ENCODE peak calls at places on chromosomes 4 and X, in four cellular contexts. One of them, this sample, is unnamed. For H3K4me1, the result is how much of the 10 kb centered on the place peaks cover.

GRCh38 chr4:56612282-56612681 is 68.8 kb downstream of the HOPX start:
- DNase-seq in A549: no peak
- DNase-seq in IMR-90: no peak
- DNase-seq in hepatocyte: no peak
- DNase-seq in this sample: no peak

GRCh38 chr4:165787516-165788274 is 85.3 kb upstream of the TLL1 start:
- DNase-seq in A549: no peak
- DNase-seq in IMR-90: no peak
- DNase-seq in hepatocyte: no peak
- DNase-seq in this sample: no peak

GRCh38 chr4:78414116-78414515 is 137.5 kb upstream of the ANXA3 start:
- DNase-seq in A549: no peak
- DNase-seq in IMR-90: no peak
- DNase-seq in hepatocyte: no peak
- DNase-seq in this sample: no peak

GRCh38 chrX:130060122-130061069 is 49.9 kb downstream of the ELF4 start:
- DNase-seq in A549: peak
- DNase-seq in IMR-90: peak
- DNase-seq in hepatocyte: peak
- DNase-seq in this sample: peak

GRCh38 chr4:88866862-88867550 is 169.4 kb upstream of the NAP1L5 start:
- DNase-seq in A549: no peak
- DNase-seq in IMR-90: peak
- DNase-seq in hepatocyte: no peak
- DNase-seq in this sample: no peak

GRCh38 chrX:16920116-16920515 is 26.3 kb upstream of the REPS2 start:
- DNase-seq in A549: no peak
- DNase-seq in IMR-90: no peak
- DNase-seq in hepatocyte: no peak
- DNase-seq in this sample: no peak

GRCh38 chr4:165326831-165327210 is 648 bp upstream of the MSMO1 start:
- DNase-seq in A549: peak
- DNase-seq in IMR-90: peak
- DNase-seq in hepatocyte: peak
- DNase-seq in this sample: no peak

GRCh38 chr4:184978211-184978610 is 40.1 kb upstream of the HELT start:
- DNase-seq in A549: no peak
- DNase-seq in IMR-90: no peak
- DNase-seq in hepatocyte: no peak
- DNase-seq in this sample: no peak

GRCh38 chr4:52865305-52865704 is 3.2 kb downstream of the RASL11B start:
- DNase-seq in A549: no peak
- DNase-seq in IMR-90: no peak
- DNase-seq in hepatocyte: no peak
- DNase-seq in this sample: no peak

GRCh38 chr4:6493668-6494304 is 21.4 kb upstream of the PPP2R2C start:
- DNase-seq in A549: no peak
- DNase-seq in IMR-90: peak
- DNase-seq in hepatocyte: peak
- DNase-seq in this sample: no peak

GRCh38 chr4:172736046-172736445 is 432.6 kb upstream of the GALNT7 start:
- DNase-seq in A549: no peak
- DNase-seq in IMR-90: no peak
- DNase-seq in hepatocyte: no peak
- DNase-seq in this sample: no peak

GRCh38 chr4:10173754-10174749 is 57.5 kb upstream of the WDR1 start:
- DNase-seq in A549: no peak
- DNase-seq in IMR-90: no peak
- DNase-seq in hepatocyte: peak
- DNase-seq in this sample: no peak

GRCh38 chr4:99790796-99791617 is 25.6 kb upstream of the DAPP1 start:
- DNase-seq in A549: no peak
- DNase-seq in IMR-90: no peak
- DNase-seq in hepatocyte: no peak
- DNase-seq in this sample: no peak

GRCh38 chr4:153207561-153207960 is 3.3 kb downstream of the TRIM2 start:
- DNase-seq in A549: peak
- DNase-seq in IMR-90: peak
- DNase-seq in hepatocyte: peak
- DNase-seq in this sample: no peak

GRCh38 chr4:77697860-77698599 is 92.4 kb downstream of the CXCL13 start:
- DNase-seq in A549: peak
- DNase-seq in IMR-90: peak
- DNase-seq in hepatocyte: peak
- DNase-seq in this sample: peak

GRCh38 chr4:71545168-71545567 is 206.3 kb downstream of the SLC4A4 start:
- DNase-seq in A549: no peak
- DNase-seq in IMR-90: peak
- DNase-seq in hepatocyte: no peak
- DNase-seq in this sample: no peak

GRCh38 chr4:40858946-40859345 is 109.2 kb downstream of the NSUN7 start:
- DNase-seq in A549: no peak
- DNase-seq in IMR-90: no peak
- DNase-seq in hepatocyte: no peak
- DNase-seq in this sample: no peak

DNA sequence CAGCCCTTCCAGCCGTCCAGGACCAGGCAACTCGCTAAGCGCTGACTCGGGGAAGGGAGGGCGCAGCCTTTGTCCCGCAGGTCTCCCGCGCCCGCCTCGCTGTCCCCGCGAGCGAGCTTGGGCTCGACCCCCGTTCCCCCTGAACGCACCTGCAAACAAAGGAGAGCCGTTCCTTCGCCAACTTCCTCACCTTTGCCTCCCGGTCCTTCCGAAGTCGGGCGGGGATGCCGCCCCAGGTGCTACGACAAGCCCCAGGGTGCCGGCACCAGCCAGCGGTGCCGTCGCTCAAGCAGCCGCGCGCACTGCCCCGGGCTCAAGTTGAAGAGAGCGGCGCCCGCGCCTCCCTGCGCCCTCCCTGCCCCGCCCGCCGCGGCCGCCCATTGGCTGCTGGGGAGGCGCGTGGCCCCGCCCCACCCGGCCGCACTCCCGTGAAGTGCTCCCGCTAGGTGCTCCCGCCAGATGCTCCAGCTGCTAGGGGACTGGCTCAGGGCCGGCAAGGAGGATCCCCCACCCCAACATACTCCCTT is 107.1 kb downstream of the NSUN7 start:
- DNase-seq in A549: peak
- DNase-seq in IMR-90: peak
- DNase-seq in hepatocyte: peak
- DNase-seq in this sample: no peak
- H3K27ac ChIP-seq in A549: no peak
- H3K27ac ChIP-seq in IMR-90: no peak
- H3K27ac ChIP-seq in hepatocyte: no peak
- H3K27ac ChIP-seq in this sample: no peak

DNA sequence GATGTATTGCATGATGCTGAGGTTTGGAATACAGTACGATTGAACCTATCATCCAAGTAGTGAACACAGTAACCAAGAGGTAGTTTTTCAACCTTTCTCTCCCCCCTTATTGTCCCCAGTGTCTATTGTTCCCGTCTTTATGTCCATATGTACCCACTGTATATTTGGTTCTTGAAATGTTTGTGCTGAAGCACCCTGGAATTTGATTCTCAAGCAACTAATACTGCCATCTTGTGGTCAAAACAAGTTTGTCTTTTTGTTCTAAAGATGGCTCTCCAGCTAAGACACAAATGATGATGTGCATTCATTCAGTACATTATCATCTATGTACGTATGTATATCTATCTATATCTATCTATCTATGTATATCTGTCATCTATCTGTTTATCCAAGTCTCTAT is 33.5 kb upstream of the DCX start:
- DNase-seq in A549: peak
- DNase-seq in IMR-90: peak
- DNase-seq in hepatocyte: peak
- DNase-seq in this sample: no peak
- H3K4me1 ChIP-seq in A549: under half
- H3K4me1 ChIP-seq in IMR-90: under half
- H3K4me1 ChIP-seq in hepatocyte: under half
- H3K4me1 ChIP-seq in this sample: under half

GRCh38 chrX:118525146-118525725 is 29.6 kb downstream of the DOCK11 start:
- DNase-seq in A549: no peak
- DNase-seq in IMR-90: no peak
- DNase-seq in hepatocyte: no peak
- DNase-seq in this sample: no peak

GRCh38 chrX:118534716-118535493 is 39.3 kb downstream of the DOCK11 start:
- DNase-seq in A549: no peak
- DNase-seq in IMR-90: no peak
- DNase-seq in hepatocyte: no peak
- DNase-seq in this sample: no peak

GRCh38 chrX:118526149-118526548 is 30.5 kb downstream of the DOCK11 start:
- DNase-seq in A549: no peak
- DNase-seq in IMR-90: no peak
- DNase-seq in hepatocyte: no peak
- DNase-seq in this sample: no peak

GRCh38 chrX:118528089-118528753 is 32.6 kb downstream of the DOCK11 start:
- DNase-seq in A549: no peak
- DNase-seq in IMR-90: no peak
- DNase-seq in hepatocyte: no peak
- DNase-seq in this sample: no peak

DNA sequence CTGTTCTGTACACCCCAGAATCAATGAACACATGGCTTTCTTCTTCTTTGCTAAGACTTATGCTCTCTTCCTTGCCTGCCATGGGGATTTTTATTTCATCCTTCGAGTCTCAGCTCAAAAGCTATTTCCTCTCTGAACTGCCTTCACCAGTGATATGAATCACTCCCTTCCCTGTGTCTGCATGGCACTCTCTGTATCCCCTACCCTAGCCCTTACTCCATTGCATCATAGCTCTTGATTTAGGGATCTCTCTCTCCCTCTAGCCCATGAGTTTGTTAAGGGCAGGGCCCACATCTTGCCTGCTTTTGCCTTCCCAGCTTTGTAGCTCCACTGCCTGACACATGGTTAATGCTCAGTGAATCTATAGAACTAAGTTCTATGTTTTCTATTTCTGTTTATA is 34.9 kb downstream of the DOCK11 start:
- DNase-seq in A549: no peak
- DNase-seq in IMR-90: peak
- DNase-seq in hepatocyte: no peak
- DNase-seq in this sample: no peak
- H3K27ac ChIP-seq in A549: no peak
- H3K27ac ChIP-seq in IMR-90: no peak
- H3K27ac ChIP-seq in hepatocyte: no peak
- H3K27ac ChIP-seq in this sample: no peak

DNA sequence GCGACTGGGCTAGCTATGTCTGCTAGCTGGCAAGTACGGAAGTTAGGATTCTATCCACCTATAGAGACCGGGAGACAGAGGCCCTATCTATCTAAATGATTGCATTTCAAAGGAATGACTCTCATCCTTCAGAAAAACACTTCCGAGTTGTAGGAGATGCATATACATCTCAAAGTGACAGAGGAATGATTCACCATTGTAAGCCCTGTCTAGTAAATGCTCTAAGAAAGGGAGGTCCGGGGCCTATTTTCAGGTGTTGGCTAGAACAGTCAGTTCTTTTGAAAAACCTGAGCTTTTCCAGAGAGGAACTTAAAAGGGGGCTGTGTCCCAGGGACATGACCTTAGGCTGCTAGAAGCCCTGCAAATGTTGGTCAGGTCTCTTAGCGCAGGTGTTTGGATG is 262.9 kb upstream of the IL1RAPL1 start:
- DNase-seq in A549: no peak
- DNase-seq in IMR-90: no peak
- DNase-seq in hepatocyte: no peak
- DNase-seq in this sample: no peak
- H3K4me1 ChIP-seq in A549: under half
- H3K4me1 ChIP-seq in IMR-90: under half
- H3K4me1 ChIP-seq in hepatocyte: under half
- H3K4me1 ChIP-seq in this sample: under half

GRCh38 chr4:90215286-90215685 is 88.1 kb downstream of the CCSER1 start:
- DNase-seq in A549: no peak
- DNase-seq in IMR-90: no peak
- DNase-seq in hepatocyte: peak
- DNase-seq in this sample: no peak

GRCh38 chr4:90219822-90220221 is 92.6 kb downstream of the CCSER1 start:
- DNase-seq in A549: no peak
- DNase-seq in IMR-90: no peak
- DNase-seq in hepatocyte: no peak
- DNase-seq in this sample: no peak

GRCh38 chr4:90220453-90220852 is 93.3 kb downstream of the CCSER1 start:
- DNase-seq in A549: no peak
- DNase-seq in IMR-90: no peak
- DNase-seq in hepatocyte: no peak
- DNase-seq in this sample: no peak
- H3K27ac ChIP-seq in A549: no peak
- H3K27ac ChIP-seq in IMR-90: no peak
- H3K27ac ChIP-seq in hepatocyte: no peak
- H3K27ac ChIP-seq in this sample: no peak

DNA sequence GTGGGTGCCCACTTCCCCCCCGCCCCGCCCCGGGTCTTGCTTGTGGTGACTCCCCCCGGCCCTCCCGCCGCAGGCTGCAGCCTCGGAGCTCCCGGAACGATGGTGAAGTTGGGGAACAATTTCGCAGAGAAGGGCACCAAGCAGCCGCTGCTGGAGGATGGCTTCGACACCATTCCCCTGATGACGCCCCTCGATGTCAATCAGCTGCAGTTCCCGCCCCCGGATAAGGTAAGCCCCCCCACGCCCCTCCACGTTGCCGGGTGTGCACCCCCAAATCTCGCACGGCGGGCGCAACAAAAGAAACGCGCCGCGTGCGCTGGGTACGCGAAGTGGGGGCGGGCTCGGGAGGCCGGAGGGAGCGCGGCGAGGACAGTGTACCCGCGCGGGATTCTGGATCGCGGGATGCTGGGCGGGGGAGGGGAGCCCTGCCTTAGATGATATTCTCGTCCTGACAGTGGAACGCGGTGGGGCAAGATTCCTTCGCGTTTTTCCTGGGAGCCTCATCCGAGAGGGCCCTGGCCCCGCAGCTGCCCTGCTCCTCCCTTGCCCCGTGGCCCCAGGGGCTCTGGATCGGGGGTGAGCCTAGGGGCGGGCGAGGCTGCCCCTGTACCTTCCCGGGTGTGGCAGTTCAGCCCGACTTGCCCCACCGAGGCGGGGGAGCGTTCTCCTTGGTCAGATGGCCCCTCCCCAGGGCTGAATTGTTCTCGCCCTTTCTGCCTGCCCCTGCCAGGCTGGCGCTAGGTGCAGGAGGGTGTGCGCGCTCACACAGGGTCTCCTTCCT is 819 bp downstream of the NSG1 start:
- DNase-seq in A549: no peak
- DNase-seq in IMR-90: no peak
- DNase-seq in hepatocyte: peak
- DNase-seq in this sample: no peak
- H3K4me1 ChIP-seq in A549: under half
- H3K4me1 ChIP-seq in IMR-90: under half
- H3K4me1 ChIP-seq in hepatocyte: under half
- H3K4me1 ChIP-seq in this sample: under half

This sample was measured in SJSA1.